ENCODE peak calls at places on chromosome 13, in ten cellular contexts. One of them, this sample, is unnamed.
A peak's percentile ranks its signal among the peaks of the same experiment; 100 is the strongest.

GRCh38 chr13:110850840-110851239 is 64.0 kb downstream of the ANKRD10 start:
- DNase-seq in glutamatergic neuron: no peak
- DNase-seq in astrocyte of the cerebellum: no peak
- DNase-seq in body of pancreas: no peak
- DNase-seq in IMR-90: no peak
- DNase-seq in heart left ventricle: no peak
- DNase-seq in Calu3: no peak
- DNase-seq in endothelial cell: no peak
- DNase-seq in HFF-Myc: no peak
- DNase-seq in CD8-positive, alpha-beta T cell: no peak
- DNase-seq in this sample: no peak

GRCh38 chr13:33722216-33722900 is 95.6 kb upstream of the RFC3 start:
- DNase-seq in glutamatergic neuron: no peak
- DNase-seq in astrocyte of the cerebellum: no peak
- DNase-seq in body of pancreas: no peak
- DNase-seq in IMR-90: peak; percentile 7
- DNase-seq in heart left ventricle: no peak
- DNase-seq in Calu3: no peak
- DNase-seq in endothelial cell: no peak
- DNase-seq in HFF-Myc: no peak
- DNase-seq in CD8-positive, alpha-beta T cell: no peak
- DNase-seq in this sample: no peak

GRCh38 chr13:73972503-73972902 is 161.7 kb downstream of the KLF12 start:
- DNase-seq in glutamatergic neuron: no peak
- DNase-seq in astrocyte of the cerebellum: no peak
- DNase-seq in body of pancreas: no peak
- DNase-seq in IMR-90: no peak
- DNase-seq in heart left ventricle: no peak
- DNase-seq in Calu3: no peak
- DNase-seq in endothelial cell: no peak
- DNase-seq in HFF-Myc: no peak
- DNase-seq in CD8-positive, alpha-beta T cell: no peak
- DNase-seq in this sample: no peak

GRCh38 chr13:87302034-87302433 is 369.1 kb upstream of the SLITRK5 start:
- DNase-seq in glutamatergic neuron: no peak
- DNase-seq in astrocyte of the cerebellum: no peak
- DNase-seq in body of pancreas: no peak
- DNase-seq in IMR-90: no peak
- DNase-seq in heart left ventricle: no peak
- DNase-seq in Calu3: no peak
- DNase-seq in endothelial cell: no peak
- DNase-seq in HFF-Myc: no peak
- DNase-seq in CD8-positive, alpha-beta T cell: no peak
- DNase-seq in this sample: no peak

GRCh38 chr13:50448535-50448981 is 394.9 kb downstream of the DLEU7 start:
- DNase-seq in glutamatergic neuron: no peak
- DNase-seq in astrocyte of the cerebellum: no peak
- DNase-seq in body of pancreas: no peak
- DNase-seq in IMR-90: no peak
- DNase-seq in heart left ventricle: no peak
- DNase-seq in Calu3: peak; percentile 3
- DNase-seq in endothelial cell: no peak
- DNase-seq in HFF-Myc: no peak
- DNase-seq in CD8-positive, alpha-beta T cell: no peak
- DNase-seq in this sample: no peak

GRCh38 chr13:75685239-75685697 is 49.1 kb downstream of the LMO7 start:
- DNase-seq in glutamatergic neuron: no peak
- DNase-seq in astrocyte of the cerebellum: peak; percentile 52
- DNase-seq in body of pancreas: no peak
- DNase-seq in IMR-90: peak; percentile 91
- DNase-seq in heart left ventricle: no peak
- DNase-seq in Calu3: no peak
- DNase-seq in endothelial cell: no peak
- DNase-seq in HFF-Myc: peak; percentile 64
- DNase-seq in CD8-positive, alpha-beta T cell: no peak
- DNase-seq in this sample: no peak

GRCh38 chr13:111853766-111854165 is 213.2 kb upstream of the SOX1 start:
- DNase-seq in glutamatergic neuron: no peak
- DNase-seq in astrocyte of the cerebellum: no peak
- DNase-seq in body of pancreas: no peak
- DNase-seq in IMR-90: no peak
- DNase-seq in heart left ventricle: no peak
- DNase-seq in Calu3: no peak
- DNase-seq in endothelial cell: no peak
- DNase-seq in HFF-Myc: no peak
- DNase-seq in CD8-positive, alpha-beta T cell: no peak
- DNase-seq in this sample: no peak

GRCh38 chr13:50463662-50464061 is 379.8 kb downstream of the DLEU7 start:
- DNase-seq in glutamatergic neuron: no peak
- DNase-seq in astrocyte of the cerebellum: no peak
- DNase-seq in body of pancreas: no peak
- DNase-seq in IMR-90: no peak
- DNase-seq in heart left ventricle: no peak
- DNase-seq in Calu3: no peak
- DNase-seq in endothelial cell: no peak
- DNase-seq in HFF-Myc: no peak
- DNase-seq in CD8-positive, alpha-beta T cell: no peak
- DNase-seq in this sample: no peak

GRCh38 chr13:21427741-21428140 is 31.4 kb downstream of the ZDHHC20 start:
- DNase-seq in glutamatergic neuron: no peak
- DNase-seq in astrocyte of the cerebellum: no peak
- DNase-seq in body of pancreas: no peak
- DNase-seq in IMR-90: no peak
- DNase-seq in heart left ventricle: no peak
- DNase-seq in Calu3: no peak
- DNase-seq in endothelial cell: no peak
- DNase-seq in HFF-Myc: no peak
- DNase-seq in CD8-positive, alpha-beta T cell: no peak
- DNase-seq in this sample: no peak

GRCh38 chr13:98565726-98566577 is 11.0 kb downstream of the STK24 start:
- DNase-seq in glutamatergic neuron: no peak
- DNase-seq in astrocyte of the cerebellum: no peak
- DNase-seq in body of pancreas: peak; percentile 49
- DNase-seq in IMR-90: no peak
- DNase-seq in heart left ventricle: peak; percentile 57
- DNase-seq in Calu3: peak; percentile 11
- DNase-seq in endothelial cell: no peak
- DNase-seq in HFF-Myc: no peak
- DNase-seq in CD8-positive, alpha-beta T cell: no peak
- DNase-seq in this sample: no peak

GRCh38 chr13:113297370-113297871 is 382 bp downstream of the LAMP1 start:
- DNase-seq in glutamatergic neuron: peak; percentile 51
- DNase-seq in astrocyte of the cerebellum: no peak
- DNase-seq in body of pancreas: peak; percentile 19
- DNase-seq in IMR-90: no peak
- DNase-seq in heart left ventricle: no peak
- DNase-seq in Calu3: no peak
- DNase-seq in endothelial cell: peak; percentile 33
- DNase-seq in HFF-Myc: no peak
- DNase-seq in CD8-positive, alpha-beta T cell: peak; percentile 28
- DNase-seq in this sample: no peak

GRCh38 chr13:40442191-40442590 is 224.2 kb downstream of the FOXO1 start:
- DNase-seq in glutamatergic neuron: peak; percentile 24
- DNase-seq in astrocyte of the cerebellum: no peak
- DNase-seq in body of pancreas: no peak
- DNase-seq in IMR-90: no peak
- DNase-seq in heart left ventricle: peak; percentile 38
- DNase-seq in Calu3: no peak
- DNase-seq in endothelial cell: no peak
- DNase-seq in HFF-Myc: no peak
- DNase-seq in CD8-positive, alpha-beta T cell: no peak
- DNase-seq in this sample: no peak

GRCh38 chr13:110233181-110233641 is 73.7 kb downstream of the COL4A1 start:
- DNase-seq in glutamatergic neuron: no peak
- DNase-seq in astrocyte of the cerebellum: peak; percentile 33
- DNase-seq in body of pancreas: no peak
- DNase-seq in IMR-90: peak; percentile 91
- DNase-seq in heart left ventricle: peak; percentile 68
- DNase-seq in Calu3: no peak
- DNase-seq in endothelial cell: no peak
- DNase-seq in HFF-Myc: peak; percentile 88
- DNase-seq in CD8-positive, alpha-beta T cell: no peak
- DNase-seq in this sample: no peak

GRCh38 chr13:109924376-109924775 is 138.0 kb upstream of the IRS2 start:
- DNase-seq in glutamatergic neuron: no peak
- DNase-seq in astrocyte of the cerebellum: no peak
- DNase-seq in body of pancreas: no peak
- DNase-seq in IMR-90: no peak
- DNase-seq in heart left ventricle: no peak
- DNase-seq in Calu3: no peak
- DNase-seq in endothelial cell: no peak
- DNase-seq in HFF-Myc: no peak
- DNase-seq in CD8-positive, alpha-beta T cell: no peak
- DNase-seq in this sample: no peak

GRCh38 chr13:112968380-112968909 is 569 bp upstream of the MCF2L start:
- DNase-seq in glutamatergic neuron: peak; percentile 43
- DNase-seq in astrocyte of the cerebellum: no peak
- DNase-seq in body of pancreas: peak; percentile 87
- DNase-seq in IMR-90: no peak
- DNase-seq in heart left ventricle: peak; percentile 76
- DNase-seq in Calu3: peak; percentile 16
- DNase-seq in endothelial cell: no peak
- DNase-seq in HFF-Myc: no peak
- DNase-seq in CD8-positive, alpha-beta T cell: peak; percentile 18
- DNase-seq in this sample: peak; percentile 53

GRCh38 chr13:50693755-50694154 is 149.7 kb downstream of the DLEU7 start:
- DNase-seq in glutamatergic neuron: no peak
- DNase-seq in astrocyte of the cerebellum: peak; percentile 57
- DNase-seq in body of pancreas: peak; percentile 15
- DNase-seq in IMR-90: no peak
- DNase-seq in heart left ventricle: peak; percentile 78
- DNase-seq in Calu3: no peak
- DNase-seq in endothelial cell: no peak
- DNase-seq in HFF-Myc: no peak
- DNase-seq in CD8-positive, alpha-beta T cell: no peak
- DNase-seq in this sample: peak; percentile 21

GRCh38 chr13:32040689-32041088 is 9.1 kb downstream of the FRY start:
- DNase-seq in glutamatergic neuron: no peak
- DNase-seq in astrocyte of the cerebellum: no peak
- DNase-seq in body of pancreas: no peak
- DNase-seq in IMR-90: peak; percentile 29
- DNase-seq in heart left ventricle: no peak
- DNase-seq in Calu3: no peak
- DNase-seq in endothelial cell: no peak
- DNase-seq in HFF-Myc: no peak
- DNase-seq in CD8-positive, alpha-beta T cell: no peak
- DNase-seq in this sample: no peak

GRCh38 chr13:37074703-37075102 is 15.2 kb upstream of the SUPT20H start:
- DNase-seq in glutamatergic neuron: no peak
- DNase-seq in astrocyte of the cerebellum: no peak
- DNase-seq in body of pancreas: no peak
- DNase-seq in IMR-90: peak; percentile 49
- DNase-seq in heart left ventricle: no peak
- DNase-seq in Calu3: no peak
- DNase-seq in endothelial cell: no peak
- DNase-seq in HFF-Myc: no peak
- DNase-seq in CD8-positive, alpha-beta T cell: no peak
- DNase-seq in this sample: no peak
- TF ChIP-seq CTCF in glutamatergic neuron: peak; percentile 41
- TF ChIP-seq CTCF in astrocyte of the cerebellum: no peak
- TF ChIP-seq CTCF in body of pancreas: peak; percentile 35
- TF ChIP-seq CTCF in IMR-90: peak; percentile 54
- TF ChIP-seq CTCF in heart left ventricle: peak; percentile 28
- TF ChIP-seq CTCF in Calu3: no peak
- TF ChIP-seq CTCF in endothelial cell: no peak
- TF ChIP-seq CTCF in HFF-Myc: no peak
- TF ChIP-seq CTCF in CD8-positive, alpha-beta T cell: peak; percentile 49
- TF ChIP-seq CTCF in this sample: peak; percentile 30

GRCh38 chr13:45332831-45333219 is 8.2 kb downstream of the TPT1 start:
- DNase-seq in glutamatergic neuron: no peak
- DNase-seq in astrocyte of the cerebellum: no peak
- DNase-seq in body of pancreas: no peak
- DNase-seq in IMR-90: no peak
- DNase-seq in heart left ventricle: no peak
- DNase-seq in Calu3: no peak
- DNase-seq in endothelial cell: no peak
- DNase-seq in HFF-Myc: no peak
- DNase-seq in CD8-positive, alpha-beta T cell: no peak
- DNase-seq in this sample: no peak

GRCh38 chr13:45335397-45336024 is 5.5 kb downstream of the TPT1 start:
- DNase-seq in glutamatergic neuron: no peak
- DNase-seq in astrocyte of the cerebellum: no peak
- DNase-seq in body of pancreas: no peak
- DNase-seq in IMR-90: no peak
- DNase-seq in heart left ventricle: no peak
- DNase-seq in Calu3: no peak
- DNase-seq in endothelial cell: no peak
- DNase-seq in HFF-Myc: no peak
- DNase-seq in CD8-positive, alpha-beta T cell: no peak
- DNase-seq in this sample: no peak

GRCh38 chr13:45336025-45336800 is 4.8 kb downstream of the TPT1 start:
- DNase-seq in glutamatergic neuron: no peak
- DNase-seq in astrocyte of the cerebellum: no peak
- DNase-seq in body of pancreas: no peak
- DNase-seq in IMR-90: no peak
- DNase-seq in heart left ventricle: no peak
- DNase-seq in Calu3: no peak
- DNase-seq in endothelial cell: no peak
- DNase-seq in HFF-Myc: no peak
- DNase-seq in CD8-positive, alpha-beta T cell: no peak
- DNase-seq in this sample: no peak

GRCh38 chr13:45333251-45333972 is 7.6 kb downstream of the TPT1 start:
- DNase-seq in glutamatergic neuron: no peak
- DNase-seq in astrocyte of the cerebellum: no peak
- DNase-seq in body of pancreas: no peak
- DNase-seq in IMR-90: no peak
- DNase-seq in heart left ventricle: no peak
- DNase-seq in Calu3: no peak
- DNase-seq in endothelial cell: no peak
- DNase-seq in HFF-Myc: no peak
- DNase-seq in CD8-positive, alpha-beta T cell: no peak
- DNase-seq in this sample: no peak

GRCh38 chr13:45333973-45334922 is 6.7 kb downstream of the TPT1 start:
- DNase-seq in glutamatergic neuron: no peak
- DNase-seq in astrocyte of the cerebellum: no peak
- DNase-seq in body of pancreas: no peak
- DNase-seq in IMR-90: peak; percentile 62
- DNase-seq in heart left ventricle: no peak
- DNase-seq in Calu3: no peak
- DNase-seq in endothelial cell: no peak
- DNase-seq in HFF-Myc: no peak
- DNase-seq in CD8-positive, alpha-beta T cell: peak; percentile 18
- DNase-seq in this sample: no peak
- TF ChIP-seq CTCF in glutamatergic neuron: no peak
- TF ChIP-seq CTCF in astrocyte of the cerebellum: no peak
- TF ChIP-seq CTCF in body of pancreas: no peak
- TF ChIP-seq CTCF in IMR-90: no peak
- TF ChIP-seq CTCF in heart left ventricle: no peak
- TF ChIP-seq CTCF in Calu3: no peak
- TF ChIP-seq CTCF in endothelial cell: no peak
- TF ChIP-seq CTCF in HFF-Myc: no peak
- TF ChIP-seq CTCF in CD8-positive, alpha-beta T cell: no peak
- TF ChIP-seq CTCF in this sample: no peak

GRCh38 chr13:53778937-53779336 is 750.3 kb downstream of the OLFM4 start:
- DNase-seq in glutamatergic neuron: no peak
- DNase-seq in astrocyte of the cerebellum: no peak
- DNase-seq in body of pancreas: no peak
- DNase-seq in IMR-90: no peak
- DNase-seq in heart left ventricle: no peak
- DNase-seq in Calu3: no peak
- DNase-seq in endothelial cell: no peak
- DNase-seq in HFF-Myc: no peak
- DNase-seq in CD8-positive, alpha-beta T cell: no peak
- DNase-seq in this sample: no peak
- TF ChIP-seq CTCF in glutamatergic neuron: no peak
- TF ChIP-seq CTCF in astrocyte of the cerebellum: no peak
- TF ChIP-seq CTCF in body of pancreas: no peak
- TF ChIP-seq CTCF in IMR-90: no peak
- TF ChIP-seq CTCF in heart left ventricle: no peak
- TF ChIP-seq CTCF in Calu3: no peak
- TF ChIP-seq CTCF in endothelial cell: no peak
- TF ChIP-seq CTCF in HFF-Myc: no peak
- TF ChIP-seq CTCF in CD8-positive, alpha-beta T cell: no peak
- TF ChIP-seq CTCF in this sample: no peak

GRCh38 chr13:102394158-102395053 is 7.4 kb downstream of the FGF14 start:
- DNase-seq in glutamatergic neuron: peak; percentile 97
- DNase-seq in astrocyte of the cerebellum: peak; percentile 40
- DNase-seq in body of pancreas: peak; percentile 94
- DNase-seq in IMR-90: peak; percentile 73
- DNase-seq in heart left ventricle: peak; percentile 97
- DNase-seq in Calu3: peak; percentile 67
- DNase-seq in endothelial cell: peak; percentile 95
- DNase-seq in HFF-Myc: peak; percentile 54
- DNase-seq in CD8-positive, alpha-beta T cell: peak; percentile 97
- DNase-seq in this sample: peak; percentile 99
- TF ChIP-seq CTCF in glutamatergic neuron: no peak
- TF ChIP-seq CTCF in astrocyte of the cerebellum: peak; percentile 20
- TF ChIP-seq CTCF in body of pancreas: no peak
- TF ChIP-seq CTCF in IMR-90: peak; percentile 4
- TF ChIP-seq CTCF in heart left ventricle: no peak
- TF ChIP-seq CTCF in Calu3: no peak
- TF ChIP-seq CTCF in endothelial cell: no peak
- TF ChIP-seq CTCF in HFF-Myc: peak; percentile 30
- TF ChIP-seq CTCF in CD8-positive, alpha-beta T cell: no peak
- TF ChIP-seq CTCF in this sample: no peak

This sample was measured in nephron progenitor cell.